ENCODE peak calls at places on chromosomes 4 and X, in six cellular contexts. P, K, B, C, J and N are unnamed samples.

GRCh38 chr4:6689506-6689960 is 4.1 kb upstream of the S100P start:
- DNase-seq in C (no peak), B (no peak), J (no peak), K (peak), P (no peak), N (peak)

GRCh38 chr4:153809307-153809706 is 20.4 kb upstream of the SFRP2 start:
- DNase-seq in C (no peak), B (no peak), P (no peak), K (no peak), J (no peak), N (no peak)

GRCh38 chr4:1402516-1403101 is 3.6 kb downstream of the NKX1-1 start:
- DNase-seq in J (no peak), P (no peak), C (no peak), K (peak), B (no peak), N (no peak)

GRCh38 chr4:43089730-43090129 is 197.2 kb downstream of the GRXCR1 start:
- DNase-seq in C (no peak), B (no peak), J (no peak), K (no peak), P (peak), N (no peak)

GRCh38 chr4:88743696-88744095 is 46.1 kb upstream of the NAP1L5 start:
- DNase-seq in J (no peak), B (peak), C (no peak), P (peak), K (no peak), N (no peak)

GRCh38 chr4:65046496-65047101 is 623.7 kb downstream of the EPHA5 start:
- DNase-seq in J (no peak), P (no peak), B (peak), K (no peak), C (no peak), N (no peak)

GRCh38 chr4:178937130-178937529 is 1494.9 kb upstream of the AGA start:
- DNase-seq in J (no peak), B (peak), C (no peak), P (no peak), K (no peak), N (no peak)

GRCh38 chrX:69109706-69110635 is 55.3 kb downstream of the PJA1 start:
- DNase-seq in P (peak), J (peak), C (no peak), B (peak), K (peak), N (no peak)

GRCh38 chrX:135697614-135698013 is 15.8 kb upstream of the CT45A1 start:
- DNase-seq in K (no peak), P (no peak), C (no peak), J (no peak), B (no peak), N (no peak)

GRCh38 chr4:108114503-108114902 is 54.2 kb downstream of the LEF1 start:
- DNase-seq in P (no peak), B (no peak), C (no peak), J (no peak), K (no peak), N (no peak)

GRCh38 chr4:183407128-183407585 is 37.3 kb upstream of the CDKN2AIP start:
- DNase-seq in P (peak), J (peak), C (peak), B (peak), K (peak), N (peak)

GRCh38 chr4:27011401-27011800 is 150.8 kb downstream of the STIM2 start:
- DNase-seq in P (no peak), B (no peak), C (no peak), K (no peak), J (peak), N (no peak)

GRCh38 chr4:150348079-150348478 is 233.9 kb upstream of the MAB21L2 start:
- DNase-seq in B (peak), J (no peak), C (no peak), P (peak), K (no peak), N (no peak)

GRCh38 chr4:6937201-6937600 is 27.6 kb downstream of the TBC1D14 start:
- DNase-seq in J (peak), K (no peak), B (no peak), C (no peak), P (no peak), N (no peak)

GRCh38 chr4:169183581-169183980 is 87.2 kb downstream of the SH3RF1 start:
- DNase-seq in K (no peak), J (no peak), C (no peak), P (no peak), B (no peak), N (no peak)

GRCh38 chr4:2785613-2786012 is 7.3 kb upstream of the SH3BP2 start:
- DNase-seq in C (no peak), B (peak), K (no peak), J (no peak), P (no peak), N (no peak)

GRCh38 chr4:73894021-73894420 is 24.8 kb downstream of the CXCL1 start:
- DNase-seq in B (peak), J (no peak), C (no peak), P (peak), K (no peak), N (no peak)

GRCh38 chr4:127641524-127641923 is 8.8 kb downstream of the INTU start:
- DNase-seq in J (no peak), B (no peak), C (no peak), K (no peak), P (peak), N (no peak)

GRCh38 chr4:48112017-48112667 is 21.9 kb downstream of the TXK start:
- DNase-seq in K (no peak), J (no peak), P (peak), C (no peak), B (no peak), N (no peak)

GRCh38 chrX:79081895-79082512 is 62.5 kb upstream of the GPR174 start:
- DNase-seq in C (peak), P (peak), K (no peak), B (peak), J (no peak), N (no peak)

GRCh38 chr4:10273030-10273429 is 156.4 kb upstream of the WDR1 start:
- DNase-seq in B (no peak), P (no peak), J (no peak), C (no peak), K (no peak), N (no peak)

GRCh38 chr4:57157611-57158137 is 47.5 kb upstream of the IGFBP7 start:
- DNase-seq in J (no peak), C (no peak), B (no peak), K (no peak), P (no peak), N (no peak)

GRCh38 chrX:40176979-40177430 is 79.2 kb upstream of the BCOR start:
- DNase-seq in J (no peak), K (peak), B (peak), P (no peak), C (no peak), N (peak)

GRCh38 chr4:139725236-139725635 is 59.6 kb downstream of the MGST2 start:
- DNase-seq in J (peak), P (no peak), C (no peak), B (peak), K (no peak), N (no peak)

GRCh38 chrX:19332983-19333382 is 10.7 kb upstream of the PDHA1 start:
- DNase-seq in J (no peak), C (no peak), K (peak), P (peak), B (no peak), N (peak)

GRCh38 chrX:107675823-107676555 is 47.7 kb downstream of the PRPS1 start:
- DNase-seq in C (no peak), B (peak), K (no peak), J (no peak), P (peak), N (no peak)

GRCh38 chr4:58166496-58166895 is 1056.3 kb upstream of the IGFBP7 start:
- DNase-seq in B (no peak), P (no peak), C (no peak), J (no peak), K (no peak), N (no peak)

GRCh38 chr4:113300384-113301011 is 251.0 kb downstream of the ANK2 start:
- DNase-seq in K (no peak), C (no peak), B (peak), J (no peak), P (peak), N (no peak)

GRCh38 chr4:26867914-26868684 is 7.5 kb downstream of the STIM2 start:
- DNase-seq in J (no peak), P (peak), B (no peak), K (no peak), C (no peak), N (no peak)

GRCh38 chr4:137510866-137511265 is 21.4 kb downstream of the PCDH18 start:
- DNase-seq in B (peak), C (no peak), P (peak), K (no peak), J (no peak), N (no peak)

GRCh38 chr4:47490550-47490949 is 5.5 kb downstream of the ATP10D start:
- DNase-seq in P (no peak), C (no peak), K (peak), B (peak), J (no peak), N (no peak)

GRCh38 chr4:125392683-125393082 is 77.9 kb downstream of the FAT4 start:
- DNase-seq in K (no peak), J (no peak), P (no peak), C (no peak), B (no peak), N (no peak)

GRCh38 chr4:94635172-94635571 is 122.6 kb upstream of the BMPR1B start:
- DNase-seq in K (no peak), J (no peak), B (peak), P (peak), C (no peak), N (no peak)

GRCh38 chrX:96182366-96182765 is 502.3 kb upstream of the DIAPH2 start:
- DNase-seq in P (peak), B (peak), C (no peak), K (peak), J (peak), N (no peak)

GRCh38 chr4:36256398-36256828 is 12.1 kb upstream of the ARAP2 start:
- DNase-seq in B (no peak), J (no peak), C (no peak), K (no peak), P (no peak), N (no peak)

GRCh38 chrX:83516597-83516996 is 8.5 kb downstream of the POU3F4 start:
- DNase-seq in J (no peak), B (no peak), K (no peak), C (no peak), P (no peak), N (no peak)
- H4K91ac ChIP-seq in J (no peak), B (no peak), K (no peak), C (no peak), P (no peak), N (no peak)

DNA sequence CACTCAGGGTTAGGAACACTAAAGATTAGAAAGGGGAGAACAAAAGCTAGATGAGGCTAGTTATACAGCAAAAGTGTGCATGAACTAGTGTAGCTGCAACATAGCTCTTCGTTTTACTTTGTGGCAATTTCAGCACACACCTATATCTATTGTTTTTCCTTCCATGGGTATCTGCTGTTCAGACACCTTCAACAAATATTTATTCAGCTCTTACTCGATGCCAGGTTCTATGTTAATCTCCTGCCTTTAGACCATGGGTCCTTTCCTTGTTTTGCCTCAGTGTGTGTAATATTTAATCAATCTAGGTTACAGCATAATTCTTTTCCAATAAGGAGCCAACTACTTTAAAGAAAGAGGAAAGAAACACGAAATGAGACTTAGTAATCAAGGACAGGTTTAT is 10.4 kb upstream of the FAM9A start:
- DNase-seq in J (no peak), P (no peak), K (no peak), C (no peak), B (no peak), N (no peak)
- H4K91ac ChIP-seq in J (no peak), P (no peak), K (no peak), C (no peak), B (no peak), N (no peak)

GRCh38 chrX:65997978-65998717 is 41.7 kb downstream of the VSIG4 start:
- DNase-seq in C (no peak), P (no peak), B (no peak), J (no peak), K (no peak), N (no peak)
- H4K91ac ChIP-seq in C (no peak), P (no peak), B (no peak), J (no peak), K (no peak), N (no peak)

GRCh38 chrX:150148749-150149672 is 210.7 kb upstream of the EOLA2 start:
- DNase-seq in K (no peak), C (no peak), P (peak), J (no peak), B (no peak), N (no peak)
- H4K91ac ChIP-seq in K (no peak), C (no peak), P (no peak), J (no peak), B (no peak), N (no peak)

GRCh38 chrX:16963216-16963615 is 16.8 kb downstream of the REPS2 start:
- DNase-seq in B (no peak), C (no peak), J (no peak), P (no peak), K (no peak), N (no peak)
- H4K91ac ChIP-seq in B (no peak), C (no peak), J (no peak), P (no peak), K (no peak), N (no peak)

GRCh38 chr4:55706526-55706925 is 70.4 kb upstream of the NMU start:
- DNase-seq in P (peak), C (no peak), J (no peak), K (no peak), B (no peak), N (no peak)
- H4K91ac ChIP-seq in P (no peak), C (no peak), J (no peak), K (no peak), B (no peak), N (no peak)

DNA sequence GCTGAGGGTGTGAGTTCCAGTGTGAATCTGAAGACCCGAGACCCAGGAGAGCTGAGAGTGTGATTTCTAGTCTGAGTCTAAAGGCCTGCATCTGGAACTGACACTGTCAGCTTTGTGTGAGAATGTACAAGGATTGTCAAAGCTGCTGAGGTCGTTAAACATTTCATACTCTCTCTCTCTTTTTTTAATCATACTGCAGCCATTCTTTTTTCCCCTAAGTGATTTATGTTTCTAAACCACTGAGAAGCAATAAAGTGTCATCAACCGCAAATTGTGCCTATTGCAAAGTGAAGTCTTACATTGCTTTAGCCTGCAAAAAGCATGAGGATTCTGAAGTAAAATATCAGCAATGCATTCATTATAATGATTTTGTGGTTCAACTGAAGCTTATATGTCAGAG is 106.0 kb downstream of the ASMT start:
- DNase-seq in J (no peak), P (no peak), K (no peak), C (no peak), B (no peak), N (no peak)
- H4K91ac ChIP-seq in J (no peak), P (no peak), K (no peak), C (no peak), B (no peak), N (no peak)

GRCh38 chr4:38236503-38236902 is 276.3 kb downstream of the PTTG2 start:
- DNase-seq in K (no peak), B (no peak), J (no peak), C (no peak), P (no peak), N (peak)
- H4K91ac ChIP-seq in K (no peak), B (no peak), J (no peak), C (no peak), P (no peak), N (no peak)

GRCh38 chr4:100977746-100978397 is 369.5 kb downstream of the PPP3CA start:
- DNase-seq in P (no peak), B (no peak), J (no peak), K (no peak), C (no peak), N (no peak)

GRCh38 chr4:100982345-100982744 is 365.0 kb downstream of the PPP3CA start:
- DNase-seq in J (no peak), B (peak), C (no peak), P (no peak), K (no peak), N (no peak)

GRCh38 chr4:100981447-100982204 is 365.7 kb downstream of the PPP3CA start:
- DNase-seq in P (peak), B (peak), J (no peak), C (no peak), K (no peak), N (no peak)

GRCh38 chr4:100977274-100977673 is 370.1 kb downstream of the PPP3CA start:
- DNase-seq in J (no peak), B (no peak), P (no peak), C (no peak), K (no peak), N (no peak)
- H4K91ac ChIP-seq in J (no peak), B (no peak), P (no peak), C (no peak), K (no peak), N (no peak)

DNA sequence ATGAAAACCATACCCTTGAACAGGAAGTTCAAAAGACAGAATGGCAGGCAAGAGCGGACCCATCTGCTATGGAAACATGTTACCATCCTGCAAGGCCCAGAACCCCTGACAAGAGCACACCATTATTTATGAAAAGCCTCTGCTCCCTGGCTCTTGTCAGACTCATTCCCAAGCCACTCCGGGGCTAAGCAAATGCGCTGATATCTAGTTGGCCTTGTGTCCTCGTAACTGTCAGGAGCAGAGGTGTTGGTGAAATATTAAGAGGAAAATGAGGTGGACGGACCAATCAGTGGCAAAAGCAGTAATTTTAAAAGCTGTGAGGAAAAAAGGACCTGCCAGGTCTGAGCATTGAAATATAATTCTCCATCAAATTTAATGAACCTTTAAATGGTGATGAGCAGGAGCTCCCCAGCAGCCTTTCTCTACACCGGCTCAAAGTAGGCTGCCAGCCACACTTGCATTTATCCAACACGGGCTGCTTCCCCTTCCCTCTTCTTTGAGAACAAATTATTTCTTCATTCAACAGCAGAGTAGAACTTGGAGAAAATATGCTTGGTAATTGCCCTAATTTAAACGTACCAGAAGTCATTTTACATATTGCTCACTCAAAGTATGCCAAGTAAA is 214.3 kb downstream of the RASL11B start:
- DNase-seq in K (no peak), C (no peak), P (no peak), J (no peak), B (no peak), N (no peak)
- H4K91ac ChIP-seq in K (no peak), C (no peak), P (no peak), J (no peak), B (no peak), N (no peak)